ENCODE peak calls at places on chromosomes 12 and 14, in four cellular contexts. Z is Caki2; L is activated CD4-positive, alpha-beta T cell treated with anti-CD3 and anti-CD28 coated beads, Interleukin-2, amount 50 U/mL, for 1 hour; B is left lobe of liver. Y is an unnamed sample.

GRCh38 chr14:23361320-23361719 is 3.7 kb downstream of the EFS start:
- DNase-seq in Z (no peak), L (no peak), B (no peak), Y (no peak)

GRCh38 chr14:104142136-104143041 is 4.0 kb downstream of the KIF26A start:
- DNase-seq in Z (no peak), L (no peak), B (no peak), Y (no peak)

GRCh38 chr14:96649327-96649601 is 147.1 kb downstream of the PAPOLA start:
- DNase-seq in Z (no peak), L (no peak), B (no peak), Y (no peak)

GRCh38 chr14:20978687-20979086 is 11.1 kb upstream of the METTL17 start:
- DNase-seq in Z (no peak), L (no peak), B (no peak), Y (no peak)

GRCh38 chr12:50088577-50089335 is 3.6 kb downstream of the SMARCD1 start:
- DNase-seq in Z (peak), L (peak), B (no peak), Y (no peak)

GRCh38 chr14:21518725-21519124 is 7.4 kb downstream of the SALL2 start:
- DNase-seq in Z (no peak), L (no peak), B (no peak), Y (no peak)

GRCh38 chr14:104977681-104978647 is at the start of gene AHNAK2:
- DNase-seq in Z (peak), L (peak), B (peak), Y (peak)

GRCh38 chr12:62631531-62632520 is 165.2 kb downstream of the MON2 start:
- DNase-seq in Z (no peak), L (peak), B (peak), Y (peak)

GRCh38 chr14:23694085-23694975 is 58.2 kb downstream of the DHRS2 start:
- DNase-seq in Z (no peak), L (no peak), B (no peak), Y (no peak)

GRCh38 chr12:6316921-6317692 is 6.6 kb downstream of the PLEKHG6 start:
- DNase-seq in Z (no peak), L (no peak), B (no peak), Y (no peak)

GRCh38 chr12:19014243-19014642 is 115.3 kb upstream of the PLEKHA5 start:
- DNase-seq in Z (no peak), L (no peak), B (no peak), Y (no peak)

GRCh38 chr14:103126873-103127304 is 3.6 kb downstream of the TNFAIP2 start:
- DNase-seq in Z (no peak), L (no peak), B (peak), Y (peak)

GRCh38 chr14:57560681-57561080 is 67.0 kb upstream of the CCDC198 start:
- DNase-seq in Z (peak), L (no peak), B (no peak), Y (no peak)